ENCODE peak calls at places on chromosomes 6 and 20, in nine cellular contexts. One of them, this sample, is unnamed.

GRCh38 chr6:88358846-88359245 is 192.7 kb upstream of the CNR1 start:
- DNase-seq in neural progenitor cell: no peak
- DNase-seq in GM12891: no peak
- DNase-seq in psoas muscle: no peak
- DNase-seq in endothelial cell: no peak
- DNase-seq in skeletal muscle cell: no peak
- DNase-seq in stimulated activated CD4-positive, alpha-beta T cell treated with anti-CD3 and anti-CD28 coated beads, Interleukin-12 subunit alpha, Interleukin-12 subunit beta, amount 100 ng/mL, for 48 hours: no peak
- DNase-seq in GM10248: no peak
- DNase-seq in cardiac fibroblast: no peak
- DNase-seq in this sample: no peak

GRCh38 chr20:17720755-17721154 is 21.0 kb downstream of the BANF2 start:
- DNase-seq in neural progenitor cell: no peak
- DNase-seq in GM12891: no peak
- DNase-seq in psoas muscle: no peak
- DNase-seq in endothelial cell: no peak
- DNase-seq in skeletal muscle cell: no peak
- DNase-seq in stimulated activated CD4-positive, alpha-beta T cell treated with anti-CD3 and anti-CD28 coated beads, Interleukin-12 subunit alpha, Interleukin-12 subunit beta, amount 100 ng/mL, for 48 hours: no peak
- DNase-seq in GM10248: no peak
- DNase-seq in cardiac fibroblast: no peak
- DNase-seq in this sample: no peak

GRCh38 chr6:32369678-32370077 is 2.0 kb downstream of the TSBP1 start:
- DNase-seq in neural progenitor cell: no peak
- DNase-seq in GM12891: no peak
- DNase-seq in psoas muscle: no peak
- DNase-seq in endothelial cell: no peak
- DNase-seq in skeletal muscle cell: peak
- DNase-seq in stimulated activated CD4-positive, alpha-beta T cell treated with anti-CD3 and anti-CD28 coated beads, Interleukin-12 subunit alpha, Interleukin-12 subunit beta, amount 100 ng/mL, for 48 hours: no peak
- DNase-seq in GM10248: no peak
- DNase-seq in cardiac fibroblast: peak
- DNase-seq in this sample: no peak

GRCh38 chr6:80676386-80676785 is 569.9 kb downstream of the BCKDHB start:
- DNase-seq in neural progenitor cell: no peak
- DNase-seq in GM12891: no peak
- DNase-seq in psoas muscle: no peak
- DNase-seq in endothelial cell: no peak
- DNase-seq in skeletal muscle cell: peak
- DNase-seq in stimulated activated CD4-positive, alpha-beta T cell treated with anti-CD3 and anti-CD28 coated beads, Interleukin-12 subunit alpha, Interleukin-12 subunit beta, amount 100 ng/mL, for 48 hours: no peak
- DNase-seq in GM10248: no peak
- DNase-seq in cardiac fibroblast: no peak
- DNase-seq in this sample: no peak

GRCh38 chr6:35282472-35282871 is 15.1 kb upstream of the DEF6 start:
- DNase-seq in neural progenitor cell: no peak
- DNase-seq in GM12891: no peak
- DNase-seq in psoas muscle: no peak
- DNase-seq in endothelial cell: no peak
- DNase-seq in skeletal muscle cell: no peak
- DNase-seq in stimulated activated CD4-positive, alpha-beta T cell treated with anti-CD3 and anti-CD28 coated beads, Interleukin-12 subunit alpha, Interleukin-12 subunit beta, amount 100 ng/mL, for 48 hours: no peak
- DNase-seq in GM10248: no peak
- DNase-seq in cardiac fibroblast: no peak
- DNase-seq in this sample: no peak

GRCh38 chr6:67863346-67863745 is 771.7 kb upstream of the ADGRB3 start:
- DNase-seq in neural progenitor cell: no peak
- DNase-seq in GM12891: no peak
- DNase-seq in psoas muscle: no peak
- DNase-seq in endothelial cell: no peak
- DNase-seq in skeletal muscle cell: no peak
- DNase-seq in stimulated activated CD4-positive, alpha-beta T cell treated with anti-CD3 and anti-CD28 coated beads, Interleukin-12 subunit alpha, Interleukin-12 subunit beta, amount 100 ng/mL, for 48 hours: no peak
- DNase-seq in GM10248: no peak
- DNase-seq in cardiac fibroblast: no peak
- DNase-seq in this sample: no peak

GRCh38 chr6:119116712-119117281 is 38.3 kb upstream of the FAM184A start:
- DNase-seq in neural progenitor cell: no peak
- DNase-seq in GM12891: no peak
- DNase-seq in psoas muscle: no peak
- DNase-seq in endothelial cell: peak
- DNase-seq in skeletal muscle cell: no peak
- DNase-seq in stimulated activated CD4-positive, alpha-beta T cell treated with anti-CD3 and anti-CD28 coated beads, Interleukin-12 subunit alpha, Interleukin-12 subunit beta, amount 100 ng/mL, for 48 hours: no peak
- DNase-seq in GM10248: no peak
- DNase-seq in cardiac fibroblast: no peak
- DNase-seq in this sample: peak

GRCh38 chr6:132259070-132259469 is 142.2 kb downstream of the MOXD1 start:
- DNase-seq in neural progenitor cell: peak
- DNase-seq in GM12891: no peak
- DNase-seq in psoas muscle: no peak
- DNase-seq in endothelial cell: no peak
- DNase-seq in skeletal muscle cell: no peak
- DNase-seq in stimulated activated CD4-positive, alpha-beta T cell treated with anti-CD3 and anti-CD28 coated beads, Interleukin-12 subunit alpha, Interleukin-12 subunit beta, amount 100 ng/mL, for 48 hours: no peak
- DNase-seq in GM10248: no peak
- DNase-seq in cardiac fibroblast: peak
- DNase-seq in this sample: peak

GRCh38 chr6:27873101-27874030 is 38.8 kb downstream of the OR2B2 start:
- DNase-seq in neural progenitor cell: peak
- DNase-seq in GM12891: no peak
- DNase-seq in psoas muscle: peak
- DNase-seq in endothelial cell: peak
- DNase-seq in skeletal muscle cell: no peak
- DNase-seq in stimulated activated CD4-positive, alpha-beta T cell treated with anti-CD3 and anti-CD28 coated beads, Interleukin-12 subunit alpha, Interleukin-12 subunit beta, amount 100 ng/mL, for 48 hours: peak
- DNase-seq in GM10248: peak
- DNase-seq in cardiac fibroblast: peak
- DNase-seq in this sample: peak

GRCh38 chr6:44478158-44478557 is 90.7 kb downstream of the CDC5L start:
- DNase-seq in neural progenitor cell: no peak
- DNase-seq in GM12891: no peak
- DNase-seq in psoas muscle: no peak
- DNase-seq in endothelial cell: no peak
- DNase-seq in skeletal muscle cell: no peak
- DNase-seq in stimulated activated CD4-positive, alpha-beta T cell treated with anti-CD3 and anti-CD28 coated beads, Interleukin-12 subunit alpha, Interleukin-12 subunit beta, amount 100 ng/mL, for 48 hours: no peak
- DNase-seq in GM10248: no peak
- DNase-seq in cardiac fibroblast: no peak
- DNase-seq in this sample: no peak

GRCh38 chr6:147509900-147510299 is 1.4 kb downstream of the SAMD5 start:
- DNase-seq in neural progenitor cell: no peak
- DNase-seq in GM12891: no peak
- DNase-seq in psoas muscle: no peak
- DNase-seq in endothelial cell: no peak
- DNase-seq in skeletal muscle cell: no peak
- DNase-seq in stimulated activated CD4-positive, alpha-beta T cell treated with anti-CD3 and anti-CD28 coated beads, Interleukin-12 subunit alpha, Interleukin-12 subunit beta, amount 100 ng/mL, for 48 hours: no peak
- DNase-seq in GM10248: no peak
- DNase-seq in cardiac fibroblast: no peak
- DNase-seq in this sample: no peak

This sample was measured in endodermal cell.